ENCODE peak calls at places on chromosomes 2 and 18, in six cellular contexts. H is neural crest cell, P is left ventricle myocardium inferior, J is AG10803, E is A549, R is AG09309. F is an unnamed sample.

GRCh38 chr2:240820607-240821428 is 799 bp upstream of the KIF1A start:
- DNase-seq in P (peak), H (peak), J (no peak), E (peak), R (no peak), F (no peak)

GRCh38 chr2:239245872-239246701 is 154.7 kb downstream of the HDAC4 start:
- DNase-seq in J (no peak), R (no peak), E (no peak), H (no peak), P (no peak), F (peak)

GRCh38 chr2:34652636-34653035 is 1053.5 kb upstream of the FAM98A start:
- DNase-seq in J (no peak), E (no peak), R (no peak), P (no peak), H (peak), F (peak)

GRCh38 chr2:215958231-215958630 is 55.1 kb downstream of the MREG start:
- DNase-seq in J (peak), R (peak), H (no peak), P (no peak), E (no peak), F (no peak)

GRCh38 chr2:151886235-151886634 is 58.0 kb upstream of the ARL5A start:
- DNase-seq in H (no peak), R (no peak), P (no peak), E (peak), J (no peak), F (no peak)

GRCh38 chr2:42927334-42928160 is 135.2 kb upstream of the HAAO start:
- DNase-seq in P (peak), E (no peak), R (no peak), H (no peak), J (no peak), F (no peak)

GRCh38 chr18:54822872-54823845 is 5.1 kb upstream of the RAB27B start:
- DNase-seq in R (peak), P (no peak), E (peak), J (peak), H (no peak), F (peak)

GRCh38 chr2:77513191-77513590 is 9.0 kb downstream of the LRRTM4 start:
- DNase-seq in P (no peak), R (no peak), J (no peak), H (no peak), E (peak), F (no peak)

GRCh38 chr18:56902653-56903052 is 244.2 kb upstream of the BOD1L2 start:
- DNase-seq in E (peak), J (no peak), P (no peak), R (no peak), H (no peak), F (no peak)

GRCh38 chr2:85394256-85394655 is 15.9 kb downstream of the CAPG start:
- DNase-seq in P (no peak), E (no peak), H (no peak), J (no peak), R (no peak), F (no peak)

GRCh38 chr2:12455626-12456025 is 261.1 kb upstream of the TRIB2 start:
- DNase-seq in R (no peak), E (no peak), J (peak), P (no peak), H (no peak), F (no peak)

GRCh38 chr2:173448938-173449471 is 94.3 kb downstream of the CDCA7 start:
- DNase-seq in P (peak), J (peak), H (peak), R (peak), E (peak), F (peak)

GRCh38 chr18:78268226-78268625 is 711.4 kb upstream of the SALL3 start:
- DNase-seq in R (no peak), J (no peak), E (no peak), P (no peak), H (no peak), F (no peak)

GRCh38 chr2:238154570-238154969 is 4.2 kb upstream of the ERFE start:
- DNase-seq in H (no peak), J (no peak), P (no peak), R (no peak), E (no peak), F (no peak)

GRCh38 chr2:226673314-226673723 is 126.3 kb downstream of the IRS1 start:
- DNase-seq in E (peak), H (no peak), R (peak), J (peak), P (no peak), F (peak)

GRCh38 chr18:30387401-30387800 is 655.1 kb downstream of the DSC3 start:
- DNase-seq in P (no peak), J (no peak), R (no peak), H (no peak), E (no peak), F (no peak)

GRCh38 chr2:218860950-218861381 is 1.4 kb downstream of the WNT6 start:
- DNase-seq in J (peak), P (peak), H (peak), R (no peak), E (no peak), F (no peak)

GRCh38 chr2:101893676-101894381 is 97.9 kb upstream of the IL1R2 start:
- DNase-seq in J (peak), E (no peak), P (no peak), R (peak), H (no peak), F (peak)

GRCh38 chr18:51890762-51891161 is 449.2 kb upstream of the DCC start:
- DNase-seq in R (no peak), E (peak), P (no peak), J (peak), H (no peak), F (peak)

GRCh38 chr2:207767461-207768167 is 2.1 kb downstream of the FZD5 start:
- DNase-seq in E (peak), P (peak), J (no peak), R (no peak), H (no peak), F (no peak)

GRCh38 chr18:73691118-73691517 is 456.5 kb downstream of the FBXO15 start:
- DNase-seq in H (no peak), E (peak), P (no peak), J (peak), R (peak), F (no peak)

GRCh38 chr2:25160376-25160775 is 8.0 kb downstream of the POMC start:
- DNase-seq in J (no peak), R (no peak), E (no peak), H (no peak), P (no peak), F (no peak)

GRCh38 chr2:2324565-2325101 is 6.4 kb downstream of the MYT1L start:
- DNase-seq in J (no peak), R (no peak), H (no peak), P (no peak), E (no peak), F (no peak)

DNA sequence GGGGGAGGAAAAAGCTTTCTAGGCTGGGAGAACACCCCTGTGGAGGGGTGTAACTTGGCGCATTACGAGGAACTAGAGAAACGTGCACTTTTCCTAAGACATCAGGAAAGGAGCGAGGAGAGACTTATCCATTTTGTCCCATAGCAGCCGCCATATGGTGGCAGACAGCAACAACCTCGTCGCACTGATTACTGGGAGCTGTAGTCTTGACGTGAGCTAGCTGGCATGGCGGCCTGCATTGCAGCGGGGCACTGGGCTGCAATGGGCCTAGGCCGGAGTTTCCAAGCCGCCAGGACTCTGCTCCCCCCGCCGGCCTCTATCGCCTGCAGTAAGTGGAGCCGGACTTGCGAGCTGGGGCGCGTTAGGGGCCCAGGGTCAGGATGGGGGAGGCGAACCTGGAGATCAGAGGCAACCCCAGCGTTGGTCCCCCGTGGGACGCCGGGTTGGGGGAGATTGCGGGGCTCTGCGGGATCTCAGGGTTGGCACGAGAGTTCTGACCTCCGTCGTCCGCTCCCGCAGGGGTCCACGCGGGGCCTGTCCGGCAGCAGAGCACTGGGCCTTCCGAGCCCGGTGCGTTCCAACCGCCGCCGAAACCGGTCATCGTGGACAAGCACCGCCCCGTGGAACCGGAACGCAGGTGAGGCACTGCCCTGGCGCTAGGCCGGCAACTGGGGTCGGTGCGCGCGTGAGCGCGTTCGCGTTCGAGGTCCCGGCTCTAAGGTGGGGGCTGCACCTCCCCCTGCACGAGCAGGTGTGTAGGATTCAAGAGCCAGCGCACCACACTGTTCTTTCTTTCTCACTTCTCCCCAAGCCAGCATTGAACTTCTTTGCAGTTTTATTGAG is at the start of gene MRPL19:
- DNase-seq in J (peak), H (peak), P (peak), E (peak), R (peak), F (peak)
- TF ChIP-seq CTCF in J (peak), H (no peak), P (no peak), E (no peak), R (no peak), F (no peak)

DNA sequence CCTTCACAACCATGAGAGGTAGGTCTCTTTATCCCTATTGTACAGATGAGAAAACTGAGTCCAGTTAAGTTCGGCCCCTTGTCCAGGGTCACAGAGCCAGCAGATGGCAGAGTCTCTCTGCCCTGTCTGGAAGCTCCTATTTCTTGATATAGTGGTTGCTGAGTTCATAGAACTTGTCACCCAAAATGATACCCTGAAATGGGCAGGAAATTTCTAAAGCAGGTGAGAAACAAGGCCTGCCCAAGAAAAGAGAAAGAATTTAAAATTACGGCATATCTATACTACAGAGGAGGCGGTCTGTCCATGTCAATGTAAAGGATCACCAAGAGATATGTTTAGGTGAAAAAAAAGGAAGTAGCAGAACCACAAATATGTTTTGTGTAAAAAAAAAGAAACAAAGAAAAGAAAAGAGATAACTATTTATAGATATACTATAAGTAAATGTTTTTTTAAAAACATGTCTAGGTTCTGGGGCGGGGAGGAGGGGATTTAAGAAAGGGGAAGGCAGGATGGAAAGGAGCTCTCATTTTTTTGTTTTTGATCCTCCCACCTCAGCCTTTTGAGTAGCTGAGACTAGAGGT is 39.8 kb downstream of the MYO7B start:
- DNase-seq in H (no peak), J (no peak), E (no peak), R (no peak), P (no peak), F (no peak)
- TF ChIP-seq CTCF in H (no peak), J (no peak), E (no peak), R (no peak), P (no peak), F (no peak)

GRCh38 chr18:58788470-58788869 is 76.2 kb upstream of the ZNF532 start:
- DNase-seq in J (peak), E (no peak), R (no peak), P (no peak), H (no peak), F (no peak)

GRCh38 chr18:58788971-58789797 is 75.5 kb upstream of the ZNF532 start:
- DNase-seq in R (no peak), H (peak), E (peak), J (peak), P (peak), F (peak)

GRCh38 chr18:58785870-58786269 is 78.8 kb upstream of the ZNF532 start:
- DNase-seq in E (peak), P (no peak), R (no peak), H (no peak), J (no peak), F (no peak)

GRCh38 chr18:58789856-58790255 is 74.8 kb upstream of the ZNF532 start:
- DNase-seq in E (peak), H (peak), R (no peak), J (no peak), P (no peak), F (no peak)

DNA sequence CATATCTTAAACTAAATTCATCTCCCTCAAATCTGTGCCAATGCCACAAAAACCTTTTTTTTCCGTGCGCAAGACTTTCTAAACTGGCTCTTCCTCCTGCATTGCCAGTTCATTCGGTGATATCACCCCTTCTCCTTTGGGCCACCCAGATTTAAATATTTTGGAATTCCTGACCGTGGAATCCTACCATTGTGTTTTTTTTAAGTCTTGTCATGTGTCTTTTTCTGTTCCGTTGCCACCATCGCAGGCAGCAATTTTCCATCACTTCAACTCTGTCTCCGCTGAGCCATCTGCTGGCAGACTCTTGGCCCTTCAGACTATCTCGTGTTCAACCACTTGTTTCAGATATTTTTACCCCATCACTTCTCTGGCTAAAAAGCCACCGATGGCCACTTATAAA is 76.9 kb upstream of the ZNF532 start:
- DNase-seq in R (no peak), J (peak), H (no peak), P (peak), E (peak), F (no peak)
- TF ChIP-seq CTCF in R (no peak), J (peak), H (no peak), P (no peak), E (no peak), F (no peak)

DNA sequence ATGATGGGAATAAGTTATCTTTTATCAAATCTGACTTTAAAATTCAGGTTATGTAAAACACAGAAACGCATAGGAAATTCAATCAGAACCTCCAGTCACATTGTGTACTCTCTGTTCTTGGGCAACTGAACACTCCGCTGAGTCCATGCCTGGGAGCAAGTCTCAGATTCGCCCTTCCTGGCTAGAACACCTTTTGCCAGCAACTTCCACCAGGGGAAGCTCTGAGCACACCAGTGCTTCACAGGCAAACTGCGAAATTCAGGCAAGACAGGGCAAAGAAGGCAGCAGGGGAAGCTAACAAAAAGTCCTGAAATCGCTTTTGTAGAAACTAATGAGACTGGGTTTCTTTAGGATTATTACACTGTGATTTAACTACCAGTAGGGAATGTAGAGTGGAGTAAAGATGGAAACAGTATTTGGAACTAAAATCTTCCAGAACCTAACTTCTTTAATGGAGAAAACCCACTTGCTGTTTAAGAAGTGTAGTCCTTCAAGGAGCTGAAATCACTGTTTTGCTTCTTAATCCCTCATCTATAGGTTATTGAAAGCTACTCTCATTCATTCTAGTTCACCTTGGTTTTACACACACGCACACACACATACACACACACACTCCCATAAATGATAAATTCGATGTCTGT is 214.3 kb downstream of the TMEM182 start:
- DNase-seq in E (peak), R (no peak), H (peak), P (no peak), J (peak), F (peak)
- TF ChIP-seq CTCF in E (peak), R (no peak), H (peak), P (peak), J (peak), F (peak)

F was measured in astrocyte of the cerebellum.